ENCODE peak calls at places on chromosome 11, in seven cellular contexts. U is GM12878; R is HCT116; K is activated CD8-positive, alpha-beta T cell treated with anti-CD3 and anti-CD28 coated beads for 36 hours; T is activated T-cell treated with anti-CD3 and anti-CD28 coated beads, Interleukin-2, amount 50 U/mL, for 4 hours; W is activated B cell treated with CpG ODN at 0.5 μM for 24 hours; C is sciatic nerve. E is an unnamed sample.

GRCh38 chr11:702731-703461 is 3.1 kb upstream of the EPS8L2 start:
- ATAC-seq in T (no peak), C (peak), R (no peak), W (no peak), U (no peak), K (no peak), E (no peak)

GRCh38 chr11:32466279-32466915 is 31.1 kb upstream of the WT1 start:
- ATAC-seq in T (no peak), C (no peak), W (no peak), U (no peak), R (no peak), K (no peak), E (no peak)

GRCh38 chr11:1531961-1532586 is 40.0 kb downstream of the DUSP8 start:
- ATAC-seq in K (no peak), T (no peak), R (no peak), C (peak), W (no peak), U (no peak), E (peak)

GRCh38 chr11:95577716-95578460 is 211.7 kb downstream of the FAM76B start:
- ATAC-seq in T (peak), W (peak), U (peak), R (no peak), K (peak), C (no peak), E (no peak)

GRCh38 chr11:1298695-1299492 is 10.5 kb downstream of the TOLLIP start:
- ATAC-seq in K (no peak), C (peak), T (no peak), R (no peak), U (no peak), W (no peak), E (peak)

GRCh38 chr11:7272373-7272772 is 20.7 kb downstream of the SYT9 start:
- ATAC-seq in T (no peak), W (no peak), R (no peak), K (no peak), U (no peak), C (no peak), E (no peak)

GRCh38 chr11:68399916-68400315 is 60.6 kb upstream of the PPP6R3 start:
- ATAC-seq in W (no peak), U (no peak), K (no peak), T (no peak), C (peak), R (no peak), E (peak)

GRCh38 chr11:13114566-13115465 is 105.7 kb downstream of the RASSF10 start:
- ATAC-seq in K (no peak), U (peak), W (no peak), T (no peak), R (peak), C (no peak), E (no peak)

GRCh38 chr11:100789500-100789899 is 102.4 kb downstream of the ARHGAP42 start:
- ATAC-seq in W (no peak), U (no peak), R (no peak), K (no peak), C (peak), T (no peak), E (peak)

GRCh38 chr11:125389339-125390166 is 106.5 kb downstream of the FEZ1 start:
- ATAC-seq in R (no peak), C (no peak), U (no peak), K (no peak), W (no peak), T (no peak), E (no peak)

E was measured in gastroesophageal sphincter.